ENCODE peak calls at places on chromosomes 2 and 18, in eight cellular contexts. One of them, this sample, is unnamed.

GRCh38 chr18:43271593-43272432 is 5.5 kb downstream of the SYT4 start:
- DNase-seq in heart left ventricle: no peak
- DNase-seq in endothelial cell of umbilical vein: peak; percentile 63
- DNase-seq in tibial artery: no peak
- DNase-seq in body of pancreas: no peak
- DNase-seq in lower lobe of right lung: no peak
- DNase-seq in MM.1S: peak; percentile 36
- DNase-seq in suprapubic skin: no peak
- DNase-seq in this sample: no peak

GRCh38 chr2:27208486-27209050 is 3.3 kb upstream of the ATRAID start:
- DNase-seq in heart left ventricle: no peak
- DNase-seq in endothelial cell of umbilical vein: no peak
- DNase-seq in tibial artery: no peak
- DNase-seq in body of pancreas: no peak
- DNase-seq in lower lobe of right lung: no peak
- DNase-seq in MM.1S: no peak
- DNase-seq in suprapubic skin: peak; percentile 55
- DNase-seq in this sample: no peak

GRCh38 chr2:197191948-197192338 is 118.6 kb downstream of the ANKRD44 start:
- DNase-seq in heart left ventricle: no peak
- DNase-seq in endothelial cell of umbilical vein: no peak
- DNase-seq in tibial artery: no peak
- DNase-seq in body of pancreas: no peak
- DNase-seq in lower lobe of right lung: no peak
- DNase-seq in MM.1S: peak; percentile 51
- DNase-seq in suprapubic skin: no peak
- DNase-seq in this sample: no peak

GRCh38 chr2:241571821-241572620 is 13.5 kb downstream of the BOK start:
- DNase-seq in heart left ventricle: no peak
- DNase-seq in endothelial cell of umbilical vein: no peak
- DNase-seq in tibial artery: no peak
- DNase-seq in body of pancreas: no peak
- DNase-seq in lower lobe of right lung: peak; percentile 38
- DNase-seq in MM.1S: no peak
- DNase-seq in suprapubic skin: no peak
- DNase-seq in this sample: no peak

GRCh38 chr18:78915446-78916008 is 64.1 kb upstream of the SALL3 start:
- DNase-seq in heart left ventricle: no peak
- DNase-seq in endothelial cell of umbilical vein: no peak
- DNase-seq in tibial artery: no peak
- DNase-seq in body of pancreas: no peak
- DNase-seq in lower lobe of right lung: no peak
- DNase-seq in MM.1S: no peak
- DNase-seq in suprapubic skin: peak; percentile 20
- DNase-seq in this sample: no peak

GRCh38 chr18:4106407-4107033 is 348.6 kb downstream of the DLGAP1 start:
- DNase-seq in heart left ventricle: peak; percentile 42
- DNase-seq in endothelial cell of umbilical vein: peak; percentile 58
- DNase-seq in tibial artery: peak; percentile 82
- DNase-seq in body of pancreas: peak; percentile 56
- DNase-seq in lower lobe of right lung: peak; percentile 53
- DNase-seq in MM.1S: peak; percentile 61
- DNase-seq in suprapubic skin: no peak
- DNase-seq in this sample: peak; percentile 16

GRCh38 chr18:23900979-23901378 is 113.6 kb upstream of the TTC39C start:
- DNase-seq in heart left ventricle: peak; percentile 24
- DNase-seq in endothelial cell of umbilical vein: peak; percentile 94
- DNase-seq in tibial artery: no peak
- DNase-seq in body of pancreas: no peak
- DNase-seq in lower lobe of right lung: no peak
- DNase-seq in MM.1S: no peak
- DNase-seq in suprapubic skin: no peak
- DNase-seq in this sample: no peak

GRCh38 chr2:226657340-226658053 is 142.1 kb downstream of the IRS1 start:
- DNase-seq in heart left ventricle: no peak
- DNase-seq in endothelial cell of umbilical vein: no peak
- DNase-seq in tibial artery: no peak
- DNase-seq in body of pancreas: no peak
- DNase-seq in lower lobe of right lung: no peak
- DNase-seq in MM.1S: no peak
- DNase-seq in suprapubic skin: no peak
- DNase-seq in this sample: no peak

GRCh38 chr18:26468931-26469340 is 79.4 kb downstream of the KCTD1 start:
- DNase-seq in heart left ventricle: no peak
- DNase-seq in endothelial cell of umbilical vein: peak; percentile 26
- DNase-seq in tibial artery: no peak
- DNase-seq in body of pancreas: no peak
- DNase-seq in lower lobe of right lung: no peak
- DNase-seq in MM.1S: no peak
- DNase-seq in suprapubic skin: no peak
- DNase-seq in this sample: no peak

GRCh38 chr18:58394046-58394445 is 234.8 kb downstream of the ALPK2 start:
- DNase-seq in heart left ventricle: no peak
- DNase-seq in endothelial cell of umbilical vein: no peak
- DNase-seq in tibial artery: no peak
- DNase-seq in body of pancreas: no peak
- DNase-seq in lower lobe of right lung: no peak
- DNase-seq in MM.1S: no peak
- DNase-seq in suprapubic skin: peak; percentile 37
- DNase-seq in this sample: no peak

GRCh38 chr2:112959109-112959591 is 18.7 kb upstream of the IL36G start:
- DNase-seq in heart left ventricle: no peak
- DNase-seq in endothelial cell of umbilical vein: no peak
- DNase-seq in tibial artery: no peak
- DNase-seq in body of pancreas: no peak
- DNase-seq in lower lobe of right lung: no peak
- DNase-seq in MM.1S: no peak
- DNase-seq in suprapubic skin: no peak
- DNase-seq in this sample: no peak

GRCh38 chr18:59760212-59760997 is 63.2 kb upstream of the CCBE1 start:
- DNase-seq in heart left ventricle: no peak
- DNase-seq in endothelial cell of umbilical vein: no peak
- DNase-seq in tibial artery: no peak
- DNase-seq in body of pancreas: no peak
- DNase-seq in lower lobe of right lung: no peak
- DNase-seq in MM.1S: no peak
- DNase-seq in suprapubic skin: no peak
- DNase-seq in this sample: no peak

GRCh38 chr18:45255142-45255890 is 360.0 kb upstream of the SLC14A2 start:
- DNase-seq in heart left ventricle: peak; percentile 25
- DNase-seq in endothelial cell of umbilical vein: no peak
- DNase-seq in tibial artery: no peak
- DNase-seq in body of pancreas: peak; percentile 32
- DNase-seq in lower lobe of right lung: no peak
- DNase-seq in MM.1S: no peak
- DNase-seq in suprapubic skin: no peak
- DNase-seq in this sample: peak; percentile 70

GRCh38 chr18:80022613-80023012 is 11.6 kb upstream of the RBFA start:
- DNase-seq in heart left ventricle: no peak
- DNase-seq in endothelial cell of umbilical vein: peak; percentile 10
- DNase-seq in tibial artery: no peak
- DNase-seq in body of pancreas: no peak
- DNase-seq in lower lobe of right lung: no peak
- DNase-seq in MM.1S: peak; percentile 14
- DNase-seq in suprapubic skin: no peak
- DNase-seq in this sample: no peak

GRCh38 chr2:120576509-120577474 is 158.9 kb upstream of the GLI2 start:
- DNase-seq in heart left ventricle: peak; percentile 83
- DNase-seq in endothelial cell of umbilical vein: peak; percentile 51
- DNase-seq in tibial artery: no peak
- DNase-seq in body of pancreas: peak; percentile 26
- DNase-seq in lower lobe of right lung: no peak
- DNase-seq in MM.1S: no peak
- DNase-seq in suprapubic skin: no peak
- DNase-seq in this sample: peak; percentile 34

GRCh38 chr2:234292205-234292954 is 204.5 kb downstream of the ARL4C start:
- DNase-seq in heart left ventricle: no peak
- DNase-seq in endothelial cell of umbilical vein: peak; percentile 5
- DNase-seq in tibial artery: no peak
- DNase-seq in body of pancreas: no peak
- DNase-seq in lower lobe of right lung: no peak
- DNase-seq in MM.1S: peak; percentile 85
- DNase-seq in suprapubic skin: no peak
- DNase-seq in this sample: no peak

DNA sequence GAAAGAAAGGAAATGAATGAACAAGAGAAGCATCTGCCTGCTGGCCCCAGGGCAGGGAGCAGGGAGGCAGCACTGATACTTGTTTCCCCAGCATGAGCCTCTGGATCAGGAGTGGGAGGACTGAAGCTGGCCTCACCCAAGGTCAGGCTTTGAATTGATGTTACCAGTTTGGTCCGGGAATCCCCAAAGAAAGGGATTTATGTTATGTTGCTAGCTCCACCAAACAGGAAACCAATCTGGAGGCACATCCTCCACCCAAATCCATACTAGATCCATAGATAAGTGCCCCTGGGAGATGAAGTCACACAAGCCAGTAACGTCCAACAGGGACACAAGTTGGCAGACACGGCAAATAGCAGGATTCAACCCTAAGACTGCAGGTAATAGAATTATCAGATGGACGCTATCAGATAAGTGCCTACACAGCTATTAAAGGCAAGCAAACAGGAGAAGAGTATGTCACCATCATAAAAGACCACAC is 85.9 kb downstream of the MTCL1 start:
- DNase-seq in heart left ventricle: no peak
- DNase-seq in endothelial cell of umbilical vein: peak; percentile 49
- DNase-seq in tibial artery: no peak
- DNase-seq in body of pancreas: no peak
- DNase-seq in lower lobe of right lung: no peak
- DNase-seq in MM.1S: no peak
- DNase-seq in suprapubic skin: no peak
- DNase-seq in this sample: no peak
- H3K4me1 ChIP-seq in heart left ventricle: no peaks in the 10 kb centered on the region
- H3K4me1 ChIP-seq in endothelial cell of umbilical vein: peaks cover 46% of the 10 kb centered on the region
- H3K4me1 ChIP-seq in tibial artery: no peaks in the 10 kb centered on the region
- H3K4me1 ChIP-seq in body of pancreas: peaks cover 12% of the 10 kb centered on the region
- H3K4me1 ChIP-seq in lower lobe of right lung: no peaks in the 10 kb centered on the region
- H3K4me1 ChIP-seq in MM.1S: no peaks in the 10 kb centered on the region
- H3K4me1 ChIP-seq in suprapubic skin: no peaks in the 10 kb centered on the region
- H3K4me1 ChIP-seq in this sample: no peaks in the 10 kb centered on the region

GRCh38 chr2:168439536-168439935 is 16.5 kb upstream of the CERS6 start:
- DNase-seq in heart left ventricle: no peak
- DNase-seq in endothelial cell of umbilical vein: peak; percentile 37
- DNase-seq in tibial artery: no peak
- DNase-seq in body of pancreas: no peak
- DNase-seq in lower lobe of right lung: no peak
- DNase-seq in MM.1S: no peak
- DNase-seq in suprapubic skin: no peak
- DNase-seq in this sample: no peak

GRCh38 chr2:168448980-168449379 is 7.1 kb upstream of the CERS6 start:
- DNase-seq in heart left ventricle: no peak
- DNase-seq in endothelial cell of umbilical vein: no peak
- DNase-seq in tibial artery: no peak
- DNase-seq in body of pancreas: no peak
- DNase-seq in lower lobe of right lung: no peak
- DNase-seq in MM.1S: no peak
- DNase-seq in suprapubic skin: no peak
- DNase-seq in this sample: no peak

GRCh38 chr2:168441214-168441872 is 14.7 kb upstream of the CERS6 start:
- DNase-seq in heart left ventricle: no peak
- DNase-seq in endothelial cell of umbilical vein: no peak
- DNase-seq in tibial artery: no peak
- DNase-seq in body of pancreas: no peak
- DNase-seq in lower lobe of right lung: no peak
- DNase-seq in MM.1S: no peak
- DNase-seq in suprapubic skin: no peak
- DNase-seq in this sample: no peak

GRCh38 chr2:168445960-168446359 is 10.1 kb upstream of the CERS6 start:
- DNase-seq in heart left ventricle: no peak
- DNase-seq in endothelial cell of umbilical vein: no peak
- DNase-seq in tibial artery: no peak
- DNase-seq in body of pancreas: no peak
- DNase-seq in lower lobe of right lung: no peak
- DNase-seq in MM.1S: no peak
- DNase-seq in suprapubic skin: no peak
- DNase-seq in this sample: no peak

GRCh38 chr2:168443818-168444217 is 12.3 kb upstream of the CERS6 start:
- DNase-seq in heart left ventricle: no peak
- DNase-seq in endothelial cell of umbilical vein: no peak
- DNase-seq in tibial artery: no peak
- DNase-seq in body of pancreas: no peak
- DNase-seq in lower lobe of right lung: no peak
- DNase-seq in MM.1S: no peak
- DNase-seq in suprapubic skin: no peak
- DNase-seq in this sample: no peak
- TF ChIP-seq CTCF in heart left ventricle: peak; percentile 32
- TF ChIP-seq CTCF in endothelial cell of umbilical vein: no peak
- TF ChIP-seq CTCF in tibial artery: no peak
- TF ChIP-seq CTCF in body of pancreas: peak; percentile 15
- TF ChIP-seq CTCF in lower lobe of right lung: no peak
- TF ChIP-seq CTCF in MM.1S: peak; percentile 9
- TF ChIP-seq CTCF in suprapubic skin: no peak
- TF ChIP-seq CTCF in this sample: no peak

GRCh38 chr2:68231061-68231372 is 21.3 kb downstream of the PPP3R1 start:
- DNase-seq in heart left ventricle: no peak
- DNase-seq in endothelial cell of umbilical vein: no peak
- DNase-seq in tibial artery: no peak
- DNase-seq in body of pancreas: no peak
- DNase-seq in lower lobe of right lung: no peak
- DNase-seq in MM.1S: no peak
- DNase-seq in suprapubic skin: no peak
- DNase-seq in this sample: no peak
- H3K4me3 ChIP-seq in heart left ventricle: peak overlapping the region; percentile 21
- H3K4me3 ChIP-seq in endothelial cell of umbilical vein: no peak overlapping the region
- H3K4me3 ChIP-seq in tibial artery: no peak overlapping the region
- H3K4me3 ChIP-seq in body of pancreas: no peak overlapping the region
- H3K4me3 ChIP-seq in lower lobe of right lung: no peak overlapping the region
- H3K4me3 ChIP-seq in MM.1S: no peak overlapping the region
- H3K4me3 ChIP-seq in suprapubic skin: no peak overlapping the region
- H3K4me3 ChIP-seq in this sample: no peak overlapping the region

DNA sequence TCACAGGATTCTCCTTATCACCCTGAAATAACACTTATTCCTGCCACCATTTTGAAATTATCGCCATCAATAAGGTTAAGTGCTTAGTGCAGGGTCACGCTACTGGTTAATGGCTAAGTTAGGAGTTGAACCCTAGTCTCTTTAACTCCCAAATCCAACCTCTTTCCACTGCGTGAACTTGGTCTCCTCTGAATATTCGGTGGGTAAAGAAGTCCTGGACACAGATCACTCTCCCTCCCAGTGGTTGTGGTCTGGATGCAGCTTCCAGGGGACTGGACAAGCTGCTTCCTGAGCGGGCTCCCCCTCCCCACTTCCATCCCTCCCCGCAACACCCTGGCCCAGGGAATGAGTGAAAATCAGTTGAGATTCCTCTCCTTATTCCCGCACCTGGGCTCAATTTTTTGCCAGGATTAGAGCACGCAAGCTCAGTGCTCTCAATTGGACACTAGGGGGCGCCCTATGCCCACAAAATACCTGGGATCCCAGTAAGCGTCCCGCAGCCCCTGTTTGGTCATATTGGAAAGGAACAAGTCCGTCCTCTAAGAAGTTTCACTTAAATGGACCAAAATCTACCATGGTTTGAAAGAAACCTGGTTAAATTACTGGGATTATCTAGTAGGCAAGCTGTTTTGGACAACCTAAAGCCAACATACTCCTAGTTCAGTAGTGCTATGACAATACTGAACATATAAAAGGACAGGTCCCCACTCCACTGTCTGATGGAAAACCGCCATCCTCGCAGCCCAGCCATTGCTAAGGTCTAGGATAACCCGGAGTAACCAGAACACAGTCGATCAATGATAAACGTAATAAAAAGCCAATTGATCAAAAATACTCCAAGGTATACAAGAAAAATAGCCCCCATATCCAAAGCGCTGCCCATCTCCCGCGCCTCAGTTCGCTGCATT is 40.4 kb downstream of the DHRS9 start:
- DNase-seq in heart left ventricle: peak; percentile 73
- DNase-seq in endothelial cell of umbilical vein: peak; percentile 81
- DNase-seq in tibial artery: peak; percentile 48
- DNase-seq in body of pancreas: peak; percentile 80
- DNase-seq in lower lobe of right lung: peak; percentile 83
- DNase-seq in MM.1S: peak; percentile 68
- DNase-seq in suprapubic skin: peak; percentile 84
- DNase-seq in this sample: peak; percentile 40
- H3K4me1 ChIP-seq in heart left ventricle: no peaks in the 10 kb centered on the region
- H3K4me1 ChIP-seq in endothelial cell of umbilical vein: peaks cover 11% of the 10 kb centered on the region
- H3K4me1 ChIP-seq in tibial artery: no peaks in the 10 kb centered on the region
- H3K4me1 ChIP-seq in body of pancreas: peaks cover 6% of the 10 kb centered on the region
- H3K4me1 ChIP-seq in lower lobe of right lung: peaks cover 25% of the 10 kb centered on the region
- H3K4me1 ChIP-seq in MM.1S: peaks cover 33% of the 10 kb centered on the region
- H3K4me1 ChIP-seq in suprapubic skin: peaks cover 12% of the 10 kb centered on the region
- H3K4me1 ChIP-seq in this sample: no peaks in the 10 kb centered on the region

This sample was measured in uterus.